ENCODE peak calls at places on chromosomes 11 and 22, in nine cellular contexts. V is germinal center, D is NCI-H1436 treated with DMSO at 0.1 percent for 48 hours, Y is GM23248, P is HT1080, Z is B cell, L is HAP-1, A is breast epithelium, X is NCI-H748 treated with DMSO at 0.1 percent for 48 hours. M is an unnamed sample.

GRCh38 chr11:80783561-80783960 is 1342.7 kb upstream of the TENM4 start:
- DNase-seq in P (no peak), Y (no peak), X (no peak), L (no peak), V (no peak), Z (no peak), A (no peak), D (no peak), M (no peak)

GRCh38 chr11:65262381-65262680 is 569 bp downstream of the POLA2 start:
- DNase-seq in Z (no peak), L (no peak), V (no peak), D (no peak), Y (peak), A (peak), P (no peak), X (no peak), M (no peak)

GRCh38 chr11:61477126-61477525 is 31.4 kb upstream of the LRRC10B start:
- DNase-seq in P (no peak), V (no peak), X (no peak), A (no peak), Z (no peak), D (no peak), L (no peak), Y (peak), M (no peak)

GRCh38 chr11:106202935-106203620 is 125.6 kb downstream of the AASDHPPT start:
- DNase-seq in A (no peak), L (no peak), Z (no peak), D (no peak), X (no peak), P (no peak), Y (no peak), V (no peak), M (no peak)

GRCh38 chr11:11409916-11410315 is 56.9 kb upstream of the CSNK2A3 start:
- DNase-seq in Y (no peak), L (peak), X (no peak), V (no peak), P (no peak), Z (no peak), A (no peak), D (no peak), M (no peak)

GRCh38 chr22:29044657-29045176 is 16.9 kb downstream of the C22orf31 start:
- DNase-seq in Y (peak), P (peak), X (no peak), D (no peak), Z (no peak), V (no peak), A (no peak), L (no peak), M (no peak)

GRCh38 chr11:67376873-67377808 is 3.7 kb upstream of the CLCF1 start:
- DNase-seq in D (no peak), X (no peak), P (no peak), L (no peak), Z (no peak), A (no peak), V (no peak), Y (no peak), M (no peak)

GRCh38 chr11:118658372-118659313 is 20.8 kb downstream of the TREH start:
- DNase-seq in V (no peak), P (no peak), D (no peak), X (no peak), L (no peak), Y (peak), Z (no peak), A (no peak), M (no peak)

GRCh38 chr11:31798057-31799035 is 12.8 kb downstream of the PAX6 start:
- DNase-seq in A (no peak), L (no peak), D (no peak), Z (no peak), Y (peak), P (no peak), X (no peak), V (peak), M (no peak)

GRCh38 chr22:47046411-47047065 is 284.1 kb downstream of the TBC1D22A start:
- DNase-seq in A (no peak), Z (no peak), L (no peak), P (no peak), X (no peak), Y (no peak), V (no peak), D (no peak), M (no peak)

GRCh38 chr22:30646518-30647160 is 11.1 kb downstream of the SLC35E4 start:
- DNase-seq in Z (no peak), P (no peak), L (no peak), Y (no peak), V (no peak), A (no peak), X (no peak), D (no peak), M (no peak)

GRCh38 chr22:37804886-37805857 is 2.6 kb upstream of the GCAT start:
- DNase-seq in Z (peak), X (peak), D (no peak), Y (peak), V (peak), P (peak), L (no peak), A (peak), M (peak)

GRCh38 chr22:48782817-48783511 is 1044.7 kb downstream of the BRD1 start:
- DNase-seq in L (peak), Y (no peak), P (no peak), A (no peak), V (no peak), Z (no peak), X (peak), D (no peak), M (no peak)

GRCh38 chr11:110531056-110531756 is 101.5 kb downstream of the FDX1 start:
- DNase-seq in Z (no peak), D (no peak), X (no peak), L (no peak), V (no peak), P (no peak), Y (peak), A (no peak), M (no peak)

GRCh38 chr11:122836916-122837315 is 1.4 kb upstream of the CRTAM start:
- DNase-seq in D (no peak), L (no peak), A (no peak), X (no peak), V (no peak), P (no peak), Z (no peak), Y (no peak), M (no peak)

GRCh38 chr22:20799449-20799848 is 25.5 kb downstream of the SERPIND1 start:
- DNase-seq in A (no peak), Y (no peak), P (no peak), X (no peak), L (no peak), V (no peak), D (no peak), Z (no peak), M (no peak)

GRCh38 chr11:64249563-64250405 is 1.5 kb upstream of the PLCB3 start:
- DNase-seq in A (no peak), Y (no peak), P (no peak), V (no peak), L (no peak), X (no peak), D (no peak), Z (no peak), M (no peak)

GRCh38 chr11:34624069-34624468 is 3.2 kb downstream of the EHF start:
- DNase-seq in D (no peak), L (no peak), V (no peak), X (no peak), P (no peak), Z (no peak), Y (no peak), A (peak), M (no peak)

GRCh38 chr11:77142091-77142975 is 14.3 kb downstream of the MYO7A start:
- DNase-seq in L (no peak), P (peak), A (no peak), Z (no peak), X (no peak), V (no peak), Y (no peak), D (no peak), M (no peak)

GRCh38 chr11:2549491-2549875 is 104.7 kb downstream of the KCNQ1 start:
- DNase-seq in Z (no peak), P (no peak), X (no peak), D (no peak), L (no peak), A (no peak), Y (no peak), V (no peak), M (no peak)

GRCh38 chr22:32644252-32645100 is 157.0 kb upstream of the TIMP3 start:
- DNase-seq in P (peak), L (no peak), Z (no peak), A (peak), D (no peak), V (no peak), X (no peak), Y (peak), M (no peak)

GRCh38 chr11:133075351-133075750 is 456.9 kb downstream of the OPCML start:
- DNase-seq in Y (no peak), P (no peak), V (no peak), D (no peak), L (no peak), X (no peak), A (no peak), Z (no peak), M (no peak)

GRCh38 chr22:37303821-37304274 is 21.5 kb downstream of the CYTH4 start:
- DNase-seq in X (no peak), L (no peak), D (no peak), Z (no peak), V (no peak), Y (peak), A (no peak), P (peak), M (peak)

GRCh38 chr11:9529333-9529648 is 44.2 kb upstream of the WEE1 start:
- DNase-seq in P (no peak), A (no peak), V (no peak), Z (no peak), Y (peak), D (no peak), X (no peak), L (peak), M (no peak)

GRCh38 chr11:93529707-93530467 is 13.3 kb downstream of the SMCO4 start:
- DNase-seq in P (no peak), D (no peak), L (no peak), Z (no peak), V (no peak), A (no peak), Y (peak), X (no peak), M (no peak)

GRCh38 chr22:43298062-43298801 is 44.9 kb downstream of the SCUBE1 start:
- DNase-seq in P (no peak), Y (peak), D (no peak), A (no peak), Z (no peak), L (no peak), X (no peak), V (no peak), M (no peak)

GRCh38 chr22:23278883-23279675 is 98.8 kb downstream of the BCR start:
- DNase-seq in P (no peak), L (no peak), Y (peak), D (no peak), V (no peak), Z (no peak), A (peak), X (no peak), M (no peak)

M was measured in RKO.